ENCODE peak calls at places on chromosomes 12 and 14, in seven cellular contexts. T is HCT116, W is gastrocnemius medialis, H is heart left ventricle, Q is A549, G is spleen, E is tibial nerve. I is an unnamed sample. For H3K4me1, the result is how much of the 10 kb centered on the place peaks cover.

GRCh38 chr12:38921025-38921677 is 15.8 kb upstream of the CPNE8 start:
- DNase-seq in Q (peak), T (peak), H (peak), G (no peak), W (no peak), E (peak), I (no peak)

GRCh38 chr12:108649668-108650067 is 16.0 kb upstream of the SELPLG start:
- DNase-seq in E (no peak), Q (peak), G (no peak), H (no peak), T (peak), W (no peak), I (no peak)

GRCh38 chr14:50002926-50003212 is 110.0 kb downstream of the ARF6 start:
- DNase-seq in W (no peak), Q (no peak), T (no peak), E (no peak), H (no peak), G (no peak), I (no peak)

GRCh38 chr14:34171431-34171830 is 220.6 kb upstream of the EGLN3 start:
- DNase-seq in Q (no peak), W (no peak), T (no peak), E (no peak), H (no peak), G (no peak), I (no peak)

GRCh38 chr14:85437143-85437542 is 92.8 kb upstream of the FLRT2 start:
- DNase-seq in E (no peak), H (no peak), W (no peak), Q (peak), G (no peak), T (no peak), I (no peak)

GRCh38 chr12:12133259-12133658 is 62.5 kb downstream of the BCL2L14 start:
- DNase-seq in W (no peak), H (no peak), G (no peak), Q (no peak), T (no peak), E (no peak), I (no peak)

GRCh38 chr12:67647251-67647546 is 1.3 kb upstream of the DYRK2 start:
- DNase-seq in T (no peak), E (no peak), G (no peak), Q (no peak), H (peak), W (no peak), I (no peak)

GRCh38 chr14:67815573-67816235 is 686 bp downstream of the ZFYVE26 start:
- DNase-seq in T (no peak), H (no peak), Q (no peak), E (no peak), G (no peak), W (no peak), I (no peak)

GRCh38 chr12:114835031-114835430 is 151.1 kb upstream of the TBX3 start:
- DNase-seq in G (no peak), H (no peak), W (no peak), Q (no peak), E (no peak), T (no peak), I (no peak)

GRCh38 chr12:132617822-132618682 is 524 bp upstream of the P2RX2 start:
- DNase-seq in G (no peak), T (no peak), E (no peak), W (no peak), Q (no peak), H (no peak), I (no peak)

GRCh38 chr14:50875359-50876090 is 3.7 kb downstream of the ABHD12B start:
- DNase-seq in Q (no peak), E (no peak), T (no peak), G (no peak), W (no peak), H (no peak), I (no peak)

GRCh38 chr12:104414581-104415305 is 42.0 kb upstream of the CHST11 start:
- DNase-seq in T (peak), W (no peak), Q (no peak), E (no peak), G (no peak), H (no peak), I (no peak)

GRCh38 chr14:77037338-77037782 is 8.9 kb upstream of the IRF2BPL start:
- DNase-seq in E (no peak), Q (no peak), W (no peak), H (no peak), G (no peak), T (no peak), I (no peak)
- H3K4me1 ChIP-seq in E (half or more), Q (half or more), W (half or more), H (under half), G (half or more), T (half or more), I (half or more)

GRCh38 chr12:768434-768833 is 16.1 kb downstream of the WNK1 start:
- DNase-seq in Q (no peak), W (no peak), E (no peak), G (no peak), H (no peak), T (no peak), I (no peak)

GRCh38 chr12:770474-770873 is 18.1 kb downstream of the WNK1 start:
- DNase-seq in Q (no peak), E (no peak), G (no peak), H (no peak), T (no peak), W (no peak), I (no peak)

GRCh38 chr12:777550-778047 is 25.2 kb downstream of the WNK1 start:
- DNase-seq in G (no peak), W (no peak), E (no peak), T (no peak), Q (no peak), H (no peak), I (no peak)

GRCh38 chr12:774051-774614 is 21.8 kb downstream of the WNK1 start:
- DNase-seq in E (no peak), T (no peak), H (no peak), G (no peak), Q (no peak), W (no peak), I (no peak)

GRCh38 chr12:772056-772697 is 19.8 kb downstream of the WNK1 start:
- DNase-seq in Q (no peak), W (no peak), E (no peak), G (no peak), H (no peak), T (no peak), I (no peak)
- TF ChIP-seq POLR2A in Q (no peak), W (no peak), E (no peak), G (no peak), H (no peak), T (no peak), I (no peak)

GRCh38 chr14:41805633-41806032 is 199.0 kb downstream of the LRFN5 start:
- DNase-seq in H (no peak), E (no peak), G (no peak), Q (no peak), T (no peak), W (no peak), I (no peak)

GRCh38 chr14:41806355-41806975 is 199.8 kb downstream of the LRFN5 start:
- DNase-seq in E (no peak), H (no peak), W (no peak), Q (no peak), G (no peak), T (no peak), I (no peak)

GRCh38 chr14:41810362-41810761 is 203.7 kb downstream of the LRFN5 start:
- DNase-seq in W (no peak), E (no peak), H (no peak), Q (no peak), G (no peak), T (no peak), I (no peak)
- H3K4me1 ChIP-seq in W (under half), E (under half), H (under half), Q (under half), G (under half), T (under half), I (under half)

GRCh38 chr14:44699391-44699790 is 192.3 kb upstream of the FSCB start:
- DNase-seq in E (no peak), H (no peak), W (no peak), Q (no peak), G (no peak), T (no peak), I (no peak)
- TF ChIP-seq POLR2A in E (no peak), H (no peak), W (no peak), Q (no peak), G (no peak), T (no peak), I (no peak)

GRCh38 chr12:53064613-53065415 is 14.4 kb downstream of the SPRYD3 start:
- DNase-seq in H (no peak), G (no peak), Q (no peak), E (no peak), T (no peak), W (peak), I (peak)

GRCh38 chr12:53065975-53066593 is 13.1 kb downstream of the SPRYD3 start:
- DNase-seq in W (peak), T (peak), H (peak), G (peak), Q (peak), E (peak), I (peak)

GRCh38 chr12:53066594-53066978 is 12.6 kb downstream of the SPRYD3 start:
- DNase-seq in E (no peak), T (no peak), G (no peak), H (no peak), W (peak), Q (no peak), I (peak)

GRCh38 chr12:53063708-53064612 is 14.1 kb downstream of the TNS2 start:
- DNase-seq in T (no peak), W (peak), H (peak), Q (no peak), E (peak), G (peak), I (peak)

GRCh38 chr12:53065470-53065869 is 13.7 kb downstream of the SPRYD3 start:
- DNase-seq in E (no peak), G (no peak), W (peak), T (no peak), Q (no peak), H (no peak), I (peak)
- H3K4me1 ChIP-seq in E (half or more), G (half or more), W (under half), T (under half), Q (under half), H (under half), I (half or more)

I was measured in sigmoid colon.